ENCODE peak calls at places on chromosomes 12 and 14, in five cellular contexts. One of them, this sample, is unnamed.

GRCh38 chr14:56474419-56475022 is 105.1 kb upstream of the TMEM260 start:
- DNase-seq in uterus: no peak
- DNase-seq in transverse colon: no peak
- DNase-seq in sigmoid colon: no peak
- DNase-seq in IMR-90: peak
- DNase-seq in this sample: no peak

GRCh38 chr12:3152013-3152412 is 74.8 kb downstream of the TSPAN9 start:
- DNase-seq in uterus: no peak
- DNase-seq in transverse colon: no peak
- DNase-seq in sigmoid colon: no peak
- DNase-seq in IMR-90: no peak
- DNase-seq in this sample: no peak

GRCh38 chr12:8742501-8742900 is 44.7 kb downstream of the RIMKLB start:
- DNase-seq in uterus: no peak
- DNase-seq in transverse colon: no peak
- DNase-seq in sigmoid colon: no peak
- DNase-seq in IMR-90: peak
- DNase-seq in this sample: no peak

GRCh38 chr12:52788111-52788875 is 7.6 kb downstream of the KRT3 start:
- DNase-seq in uterus: no peak
- DNase-seq in transverse colon: no peak
- DNase-seq in sigmoid colon: no peak
- DNase-seq in IMR-90: no peak
- DNase-seq in this sample: no peak

GRCh38 chr14:26137161-26137560 is 460.7 kb downstream of the NOVA1 start:
- DNase-seq in uterus: no peak
- DNase-seq in transverse colon: no peak
- DNase-seq in sigmoid colon: no peak
- DNase-seq in IMR-90: no peak
- DNase-seq in this sample: no peak

GRCh38 chr12:118237053-118237665 is 101.2 kb downstream of the PEBP1 start:
- DNase-seq in uterus: no peak
- DNase-seq in transverse colon: no peak
- DNase-seq in sigmoid colon: no peak
- DNase-seq in IMR-90: no peak
- DNase-seq in this sample: no peak

GRCh38 chr14:58560208-58560607 is 77.6 kb upstream of the DACT1 start:
- DNase-seq in uterus: no peak
- DNase-seq in transverse colon: no peak
- DNase-seq in sigmoid colon: no peak
- DNase-seq in IMR-90: peak
- DNase-seq in this sample: no peak

GRCh38 chr12:2804390-2805145 is 7.9 kb upstream of the ITFG2 start:
- DNase-seq in uterus: peak
- DNase-seq in transverse colon: no peak
- DNase-seq in sigmoid colon: peak
- DNase-seq in IMR-90: peak
- DNase-seq in this sample: no peak

GRCh38 chr12:76303989-76304460 is 44.2 kb downstream of the BBS10 start:
- DNase-seq in uterus: no peak
- DNase-seq in transverse colon: no peak
- DNase-seq in sigmoid colon: no peak
- DNase-seq in IMR-90: peak
- DNase-seq in this sample: no peak

GRCh38 chr14:50932159-50932558 is 12.1 kb downstream of the PYGL start:
- DNase-seq in uterus: no peak
- DNase-seq in transverse colon: no peak
- DNase-seq in sigmoid colon: no peak
- DNase-seq in IMR-90: no peak
- DNase-seq in this sample: no peak

GRCh38 chr14:77883479-77884238 is 83.8 kb downstream of the ADCK1 start:
- DNase-seq in uterus: no peak
- DNase-seq in transverse colon: no peak
- DNase-seq in sigmoid colon: no peak
- DNase-seq in IMR-90: no peak
- DNase-seq in this sample: no peak

GRCh38 chr14:39175445-39176262 is 600 bp downstream of the PNN start:
- DNase-seq in uterus: no peak
- DNase-seq in transverse colon: no peak
- DNase-seq in sigmoid colon: no peak
- DNase-seq in IMR-90: peak
- DNase-seq in this sample: no peak

GRCh38 chr12:29818925-29819324 is 35.2 kb upstream of the TMTC1 start:
- DNase-seq in uterus: no peak
- DNase-seq in transverse colon: no peak
- DNase-seq in sigmoid colon: no peak
- DNase-seq in IMR-90: no peak
- DNase-seq in this sample: no peak

GRCh38 chr12:29816869-29817730 is 33.4 kb upstream of the TMTC1 start:
- DNase-seq in uterus: no peak
- DNase-seq in transverse colon: no peak
- DNase-seq in sigmoid colon: no peak
- DNase-seq in IMR-90: no peak
- DNase-seq in this sample: no peak
- H3K4me3 ChIP-seq in uterus: no peak
- H3K4me3 ChIP-seq in transverse colon: no peak
- H3K4me3 ChIP-seq in sigmoid colon: no peak
- H3K4me3 ChIP-seq in IMR-90: no peak
- H3K4me3 ChIP-seq in this sample: no peak

GRCh38 chr14:49879683-49880204 is 13.1 kb upstream of the ARF6 start:
- DNase-seq in uterus: no peak
- DNase-seq in transverse colon: peak
- DNase-seq in sigmoid colon: no peak
- DNase-seq in IMR-90: peak
- DNase-seq in this sample: no peak

GRCh38 chr14:49881296-49882006 is 11.4 kb upstream of the ARF6 start:
- DNase-seq in uterus: no peak
- DNase-seq in transverse colon: no peak
- DNase-seq in sigmoid colon: no peak
- DNase-seq in IMR-90: no peak
- DNase-seq in this sample: no peak

GRCh38 chr14:49876563-49877127 is 16.2 kb upstream of the ARF6 start:
- DNase-seq in uterus: no peak
- DNase-seq in transverse colon: no peak
- DNase-seq in sigmoid colon: no peak
- DNase-seq in IMR-90: no peak
- DNase-seq in this sample: no peak

GRCh38 chr14:49882826-49883694 is 9.8 kb upstream of the ARF6 start:
- DNase-seq in uterus: no peak
- DNase-seq in transverse colon: no peak
- DNase-seq in sigmoid colon: no peak
- DNase-seq in IMR-90: no peak
- DNase-seq in this sample: no peak

DNA sequence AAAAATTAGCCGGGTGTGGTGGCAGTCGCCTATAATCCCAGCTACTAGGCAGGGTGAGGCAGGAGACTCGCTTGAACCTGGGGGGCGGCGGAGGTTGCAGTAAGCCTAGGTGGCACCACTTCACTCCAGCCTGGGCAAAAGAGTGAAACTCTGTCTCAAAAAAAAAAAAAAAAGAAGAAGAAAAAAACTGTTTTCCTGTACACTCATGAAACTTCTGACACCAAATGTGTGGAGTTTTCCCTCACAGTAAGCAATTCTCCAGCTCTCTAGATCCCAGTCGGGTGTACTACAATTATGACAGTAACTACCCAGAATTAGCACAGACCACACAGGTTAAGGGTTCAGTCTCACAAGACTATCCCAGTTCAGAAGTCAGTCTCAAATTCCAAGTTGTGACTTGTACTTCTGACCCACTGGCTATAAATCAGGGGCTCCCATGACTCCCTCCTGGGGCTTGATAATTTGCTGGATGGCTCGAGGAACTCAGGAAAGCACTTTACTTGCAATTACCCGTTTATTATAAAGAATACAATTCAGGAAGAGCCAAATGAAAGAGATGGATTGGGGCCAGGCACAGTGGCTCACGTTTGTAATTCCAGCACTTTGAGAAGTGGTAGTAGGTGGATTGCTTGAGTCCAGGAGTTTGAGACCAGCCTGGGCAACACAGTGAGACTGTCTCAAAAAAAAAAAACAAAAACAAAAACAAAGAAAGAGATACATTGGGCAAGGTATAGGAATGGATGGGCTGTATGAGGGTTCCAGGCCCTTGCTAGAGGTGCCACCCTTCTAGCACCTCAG is 12.4 kb upstream of the ARF6 start:
- DNase-seq in uterus: no peak
- DNase-seq in transverse colon: no peak
- DNase-seq in sigmoid colon: no peak
- DNase-seq in IMR-90: no peak
- DNase-seq in this sample: no peak
- TF ChIP-seq POLR2A in uterus: no peak
- TF ChIP-seq POLR2A in transverse colon: no peak
- TF ChIP-seq POLR2A in sigmoid colon: no peak
- TF ChIP-seq POLR2A in IMR-90: no peak
- TF ChIP-seq POLR2A in this sample: no peak

GRCh38 chr12:46560078-46560477 is 187.5 kb upstream of the SLC38A2 start:
- DNase-seq in uterus: no peak
- DNase-seq in transverse colon: no peak
- DNase-seq in sigmoid colon: no peak
- DNase-seq in IMR-90: no peak
- DNase-seq in this sample: no peak

GRCh38 chr12:46558696-46559095 is 186.1 kb upstream of the SLC38A2 start:
- DNase-seq in uterus: no peak
- DNase-seq in transverse colon: no peak
- DNase-seq in sigmoid colon: no peak
- DNase-seq in IMR-90: no peak
- DNase-seq in this sample: no peak

GRCh38 chr12:46560874-46561273 is 188.3 kb upstream of the SLC38A2 start:
- DNase-seq in uterus: no peak
- DNase-seq in transverse colon: no peak
- DNase-seq in sigmoid colon: no peak
- DNase-seq in IMR-90: no peak
- DNase-seq in this sample: no peak

GRCh38 chr12:46557539-46558373 is 185.2 kb upstream of the SLC38A2 start:
- DNase-seq in uterus: no peak
- DNase-seq in transverse colon: no peak
- DNase-seq in sigmoid colon: no peak
- DNase-seq in IMR-90: peak
- DNase-seq in this sample: no peak

DNA sequence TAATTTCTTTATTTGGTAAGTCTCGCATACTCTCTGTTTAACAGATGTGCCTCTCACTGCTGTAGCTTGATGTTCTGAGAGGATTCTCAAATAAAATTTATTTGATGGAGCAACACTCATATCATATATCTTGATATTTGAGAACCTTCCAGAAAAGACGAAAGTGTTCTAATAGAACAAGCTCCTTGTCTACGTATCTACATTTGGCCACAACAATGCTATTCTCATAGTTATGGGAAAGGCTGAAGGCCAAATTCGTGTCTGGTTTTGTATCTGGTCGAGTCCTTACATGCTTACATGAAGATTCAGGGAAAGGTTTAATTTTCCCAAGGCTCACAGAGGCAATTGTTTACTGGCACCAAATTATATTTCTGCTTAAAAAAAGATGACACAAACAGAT is 186.7 kb upstream of the SLC38A2 start:
- DNase-seq in uterus: no peak
- DNase-seq in transverse colon: no peak
- DNase-seq in sigmoid colon: no peak
- DNase-seq in IMR-90: no peak
- DNase-seq in this sample: no peak
- H3K4me3 ChIP-seq in uterus: no peak
- H3K4me3 ChIP-seq in transverse colon: no peak
- H3K4me3 ChIP-seq in sigmoid colon: no peak
- H3K4me3 ChIP-seq in IMR-90: no peak
- H3K4me3 ChIP-seq in this sample: no peak

GRCh38 chr14:35387209-35387608 is 17.3 kb downstream of the NFKBIA start:
- DNase-seq in uterus: no peak
- DNase-seq in transverse colon: no peak
- DNase-seq in sigmoid colon: no peak
- DNase-seq in IMR-90: no peak
- DNase-seq in this sample: no peak
- TF ChIP-seq POLR2A in uterus: no peak
- TF ChIP-seq POLR2A in transverse colon: no peak
- TF ChIP-seq POLR2A in sigmoid colon: no peak
- TF ChIP-seq POLR2A in IMR-90: no peak
- TF ChIP-seq POLR2A in this sample: no peak

GRCh38 chr12:109156036-109156435 is 39.6 kb downstream of the ACACB start:
- DNase-seq in uterus: no peak
- DNase-seq in transverse colon: no peak
- DNase-seq in sigmoid colon: peak
- DNase-seq in IMR-90: no peak
- DNase-seq in this sample: no peak

GRCh38 chr12:109153711-109154434 is 37.5 kb downstream of the ACACB start:
- DNase-seq in uterus: no peak
- DNase-seq in transverse colon: no peak
- DNase-seq in sigmoid colon: peak
- DNase-seq in IMR-90: no peak
- DNase-seq in this sample: no peak

GRCh38 chr12:109154485-109155438 is 38.4 kb downstream of the ACACB start:
- DNase-seq in uterus: peak
- DNase-seq in transverse colon: peak
- DNase-seq in sigmoid colon: peak
- DNase-seq in IMR-90: peak
- DNase-seq in this sample: peak

GRCh38 chr12:109157986-109158385 is 41.6 kb downstream of the ACACB start:
- DNase-seq in uterus: no peak
- DNase-seq in transverse colon: no peak
- DNase-seq in sigmoid colon: peak
- DNase-seq in IMR-90: no peak
- DNase-seq in this sample: no peak

GRCh38 chr12:109156586-109156985 is 40.2 kb downstream of the ACACB start:
- DNase-seq in uterus: no peak
- DNase-seq in transverse colon: no peak
- DNase-seq in sigmoid colon: peak
- DNase-seq in IMR-90: no peak
- DNase-seq in this sample: no peak
- H3K4me3 ChIP-seq in uterus: no peak
- H3K4me3 ChIP-seq in transverse colon: no peak
- H3K4me3 ChIP-seq in sigmoid colon: peak
- H3K4me3 ChIP-seq in IMR-90: no peak
- H3K4me3 ChIP-seq in this sample: peak

GRCh38 chr14:85425507-85425906 is 104.4 kb upstream of the FLRT2 start:
- DNase-seq in uterus: no peak
- DNase-seq in transverse colon: no peak
- DNase-seq in sigmoid colon: no peak
- DNase-seq in IMR-90: no peak
- DNase-seq in this sample: no peak
- TF ChIP-seq POLR2A in uterus: no peak
- TF ChIP-seq POLR2A in transverse colon: no peak
- TF ChIP-seq POLR2A in sigmoid colon: no peak
- TF ChIP-seq POLR2A in IMR-90: no peak
- TF ChIP-seq POLR2A in this sample: no peak